ENCODE peak calls at places on chromosomes 5 and 9, in eight cellular contexts. I, D, A, K, X, O, W and C are unnamed samples.

GRCh38 chr5:93800988-93801811 is 59.8 kb upstream of the POU5F2 start:
- DNase-seq in I (peak; percentile 41), D (peak; percentile 32), A (no peak), K (peak; percentile 2), X (peak; percentile 21), O (no peak), W (peak; percentile 38), C (peak; percentile 16)

GRCh38 chr5:176985516-176985915 is 21.1 kb downstream of the UIMC1 start:
- DNase-seq in I (no peak), D (peak; percentile 92), A (no peak), K (no peak), X (no peak), O (no peak), W (no peak), C (no peak)

GRCh38 chr5:85838781-85839180 is 779.0 kb upstream of the COX7C start:
- DNase-seq in I (no peak), D (no peak), A (no peak), K (no peak), X (no peak), O (no peak), W (no peak), C (no peak)

GRCh38 chr5:78482948-78483347 is 122.5 kb downstream of the SCAMP1 start:
- DNase-seq in I (peak; percentile 14), D (no peak), A (no peak), K (no peak), X (no peak), O (no peak), W (peak; percentile 32), C (no peak)

GRCh38 chr5:141875022-141875740 is 3.0 kb downstream of the PCDH1 start:
- DNase-seq in I (no peak), D (no peak), A (no peak), K (no peak), X (no peak), O (peak; percentile 5), W (no peak), C (no peak)

GRCh38 chr5:17951392-17952169 is 317.3 kb downstream of the TAF11L14 start:
- DNase-seq in I (peak; percentile 30), D (no peak), A (no peak), K (no peak), X (peak; percentile 61), O (no peak), W (no peak), C (no peak)

GRCh38 chr9:18358325-18358724 is 115.6 kb upstream of the ADAMTSL1 start:
- DNase-seq in I (no peak), D (no peak), A (no peak), K (no peak), X (no peak), O (no peak), W (no peak), C (no peak)

GRCh38 chr9:35691757-35692301 is 2.1 kb upstream of the TPM2 start:
- DNase-seq in I (no peak), D (no peak), A (no peak), K (no peak), X (no peak), O (peak; percentile 43), W (no peak), C (no peak)

GRCh38 chr5:14928661-14929060 is 57.1 kb upstream of the ANKH start:
- DNase-seq in I (no peak), D (no peak), A (no peak), K (no peak), X (no peak), O (no peak), W (no peak), C (no peak)

GRCh38 chr5:159341914-159342313 is 11.6 kb upstream of the IL12B start:
- DNase-seq in I (peak; percentile 89), D (no peak), A (peak; percentile 20), K (no peak), X (no peak), O (no peak), W (peak; percentile 78), C (peak; percentile 63)

GRCh38 chr5:95162231-95162992 is 122.5 kb downstream of the MCTP1 start:
- DNase-seq in I (no peak), D (no peak), A (no peak), K (no peak), X (no peak), O (no peak), W (no peak), C (no peak)

GRCh38 chr9:108382267-108382666 is 473.5 kb downstream of the ACTL7B start:
- DNase-seq in I (no peak), D (no peak), A (no peak), K (no peak), X (no peak), O (no peak), W (peak; percentile 93), C (no peak)

DNA sequence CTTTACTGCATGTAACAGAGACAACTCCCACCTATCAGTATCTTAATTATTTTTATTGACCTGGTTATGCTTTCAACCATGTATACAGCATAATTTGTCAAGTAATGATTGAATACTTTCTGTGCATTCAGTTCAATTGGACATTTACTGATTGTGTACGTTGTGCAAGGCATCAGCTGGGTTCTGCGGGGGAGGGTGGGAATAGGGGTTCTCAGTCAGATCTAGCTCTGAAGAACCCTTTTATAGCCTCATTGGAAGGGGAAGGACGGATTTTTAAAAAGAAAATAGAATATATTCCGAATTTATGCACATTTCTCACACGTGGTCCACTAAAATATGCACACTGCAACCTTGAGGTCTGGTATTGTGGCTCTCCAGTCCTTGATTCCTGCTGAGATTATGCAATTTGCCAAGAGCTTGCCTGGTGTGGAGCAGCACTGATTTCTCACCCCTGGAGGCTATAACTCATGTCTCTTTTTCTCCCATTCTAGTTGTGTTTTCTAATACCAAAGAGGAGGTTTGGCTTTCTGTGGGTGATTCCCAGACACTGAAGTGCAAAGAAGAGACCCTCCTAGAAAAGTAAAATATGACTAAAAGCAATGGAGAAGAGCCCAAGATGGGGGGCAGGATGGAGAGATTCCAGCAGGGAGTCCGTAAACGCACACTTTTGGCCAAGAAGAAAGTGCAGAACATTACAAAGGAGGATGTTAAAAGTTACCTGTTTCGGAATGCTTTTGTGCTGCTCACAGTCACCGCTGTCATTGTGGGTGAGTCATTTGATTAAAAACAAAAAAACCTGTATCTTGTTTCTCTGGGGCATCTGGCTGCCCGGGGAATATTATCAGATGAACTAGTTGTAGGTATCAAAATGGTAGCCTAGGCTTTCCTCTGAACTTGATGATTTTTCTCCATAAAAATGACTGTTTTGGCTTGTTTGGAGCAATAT is 1.7 kb downstream of the SLC1A3 start:
- DNase-seq in I (no peak), D (no peak), A (no peak), K (no peak), X (no peak), O (no peak), W (no peak), C (no peak)
- H3K27ac ChIP-seq in I (no peak overlapping the region), D (no peak overlapping the region), A (no peak overlapping the region), K (no peak overlapping the region), X (no peak overlapping the region), O (no peak overlapping the region), W (no peak overlapping the region), C (peak overlapping the region; percentile 75)

GRCh38 chr5:165620394-165620793 is 2115.0 kb downstream of the MAT2B start:
- DNase-seq in I (no peak), D (no peak), A (no peak), K (no peak), X (no peak), O (no peak), W (peak; percentile 34), C (no peak)

GRCh38 chr5:165617491-165617890 is 2112.1 kb downstream of the MAT2B start:
- DNase-seq in I (no peak), D (no peak), A (no peak), K (no peak), X (no peak), O (no peak), W (no peak), C (no peak)

GRCh38 chr5:165616550-165617430 is 2111.4 kb downstream of the MAT2B start:
- DNase-seq in I (no peak), D (no peak), A (no peak), K (no peak), X (no peak), O (no peak), W (no peak), C (no peak)
- TF ChIP-seq CTCF in I (no peak), D (no peak), A (no peak), K (no peak), X (peak; percentile 5), O (no peak), W (no peak), C (no peak)

GRCh38 chr9:129884220-129885017 is 49.2 kb downstream of the USP20 start:
- DNase-seq in I (peak; percentile 89), D (peak; percentile 97), A (peak; percentile 75), K (peak; percentile 83), X (peak; percentile 98), O (peak; percentile 88), W (peak; percentile 94), C (peak; percentile 90)

GRCh38 chr9:129886226-129887174 is 51.2 kb downstream of the USP20 start:
- DNase-seq in I (no peak), D (no peak), A (no peak), K (peak; percentile 37), X (no peak), O (no peak), W (no peak), C (no peak)

GRCh38 chr9:129887210-129888084 is 52.2 kb downstream of the USP20 start:
- DNase-seq in I (no peak), D (peak; percentile 49), A (no peak), K (peak; percentile 56), X (no peak), O (no peak), W (no peak), C (no peak)

GRCh38 chr9:129885018-129885669 is 49.9 kb downstream of the USP20 start:
- DNase-seq in I (no peak), D (peak; percentile 56), A (peak; percentile 42), K (peak; percentile 20), X (peak; percentile 77), O (peak; percentile 58), W (peak; percentile 48), C (no peak)

DNA sequence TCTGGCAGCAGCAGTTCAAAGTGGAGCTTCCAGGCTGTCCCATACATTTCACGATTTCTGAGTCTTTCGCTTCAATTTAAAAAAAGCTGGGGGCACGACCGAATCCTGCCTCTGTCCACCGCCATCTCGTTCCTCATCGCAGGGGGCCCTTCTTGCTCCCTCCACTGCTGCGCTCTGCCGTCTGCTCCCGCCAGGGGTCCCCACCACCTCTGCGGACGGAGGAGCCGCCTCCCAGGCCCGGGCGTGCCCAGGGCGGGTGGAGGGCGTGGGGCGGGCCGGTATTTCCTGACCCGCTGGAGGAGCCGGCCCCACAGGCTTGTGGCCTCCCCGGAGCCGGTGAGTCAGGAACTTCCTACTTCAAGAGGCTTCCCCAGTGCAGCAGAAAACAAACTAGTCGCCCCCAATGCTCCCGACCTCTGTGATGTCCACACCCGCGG is 50.4 kb downstream of the USP20 start:
- DNase-seq in I (peak; percentile 90), D (peak; percentile 90), A (peak; percentile 85), K (peak; percentile 64), X (peak; percentile 96), O (peak; percentile 94), W (peak; percentile 93), C (peak; percentile 91)
- H3K27ac ChIP-seq in I (peak overlapping the region; percentile 65), D (peak overlapping the region; percentile 93), A (peak overlapping the region; percentile 61), K (peak overlapping the region; percentile 96), X (peak overlapping the region; percentile 77), O (peak overlapping the region; percentile 8), W (peak overlapping the region; percentile 75), C (peak overlapping the region; percentile 29)

GRCh38 chr9:85716031-85716877 is 25.5 kb downstream of the AGTPBP1 start:
- DNase-seq in I (no peak), D (peak; percentile 8), A (no peak), K (peak; percentile 48), X (no peak), O (no peak), W (no peak), C (no peak)
- TF ChIP-seq CTCF in I (no peak), D (peak; percentile 66), A (no peak), K (peak; percentile 46), X (no peak), O (no peak), W (no peak), C (no peak)